ENCODE peak calls at places on chromosomes 16 and 17, in four cellular contexts. F is heart right ventricle, S is left ventricle myocardium inferior, V is body of pancreas. L is an unnamed sample.

GRCh38 chr17:4488989-4489595 is 9.6 kb upstream of the SPNS2 start:
- DNase-seq in F (no peak), S (no peak), V (no peak), L (no peak)

GRCh38 chr17:59121901-59122480 is 15.3 kb upstream of the TRIM37 start:
- DNase-seq in F (no peak), S (no peak), V (no peak), L (no peak)

GRCh38 chr17:5219536-5219935 is 15.1 kb downstream of the SCIMP start:
- DNase-seq in F (no peak), S (no peak), V (no peak), L (no peak)

GRCh38 chr16:11181889-11182279 is 74.1 kb downstream of the SOCS1 start:
- DNase-seq in F (no peak), S (no peak), V (no peak), L (no peak)

GRCh38 chr16:81711609-81712329 is 67.3 kb upstream of the PLCG2 start:
- DNase-seq in F (no peak), S (peak; percentile 8), V (no peak), L (peak; percentile 74)

GRCh38 chr17:36463916-36464764 is 22.3 kb upstream of the ZNHIT3 start:
- DNase-seq in F (peak; percentile 46), S (peak; percentile 40), V (peak; percentile 57), L (no peak)

GRCh38 chr16:4911831-4912422 is 25.0 kb downstream of the PPL start:
- DNase-seq in F (no peak), S (no peak), V (no peak), L (peak; percentile 36)

GRCh38 chr17:55632893-55633292 is 89.8 kb downstream of the TMEM100 start:
- DNase-seq in F (no peak), S (no peak), V (no peak), L (no peak)

GRCh38 chr16:1964046-1964505 is 550 bp downstream of the RPS2 start:
- DNase-seq in F (no peak), S (no peak), V (no peak), L (no peak)

GRCh38 chr17:74361613-74362391 is at the start of gene BTBD17:
- DNase-seq in F (peak; percentile 46), S (peak; percentile 55), V (peak; percentile 59), L (no peak)

GRCh38 chr16:15694499-15694898 is 44.5 kb downstream of the NDE1 start:
- DNase-seq in F (no peak), S (no peak), V (no peak), L (no peak)

GRCh38 chr17:35548978-35549377 is 11.5 kb upstream of the SLFN12L start:
- DNase-seq in F (no peak), S (no peak), V (no peak), L (no peak)

GRCh38 chr16:57606147-57606846 is 22.1 kb upstream of the ADGRG1 start:
- DNase-seq in F (no peak), S (no peak), V (no peak), L (no peak)

GRCh38 chr17:73681946-73682345 is 37.7 kb upstream of the SDK2 start:
- DNase-seq in F (no peak), S (no peak), V (no peak), L (no peak)

GRCh38 chr16:84751947-84752346 is 52.1 kb downstream of the USP10 start:
- DNase-seq in F (no peak), S (no peak), V (no peak), L (no peak)

GRCh38 chr16:54750249-54750648 is 180.4 kb upstream of the IRX5 start:
- DNase-seq in F (no peak), S (no peak), V (no peak), L (no peak)

GRCh38 chr16:78642621-78643285 is 543.3 kb downstream of the WWOX start:
- DNase-seq in F (no peak), S (no peak), V (no peak), L (no peak)

GRCh38 chr17:79137791-79138190 is 63.2 kb downstream of the ENGASE start:
- DNase-seq in F (no peak), S (no peak), V (no peak), L (no peak)
- H3K27me3 ChIP-seq in F (peaks cover 75% of the 10 kb centered on the region), S (peaks cover 100% of the 10 kb centered on the region), V (no peaks in the 10 kb centered on the region), L (peaks cover 3% of the 10 kb centered on the region)

GRCh38 chr17:70648166-70648565 is 478.8 kb downstream of the KCNJ2 start:
- DNase-seq in F (no peak), S (no peak), V (no peak), L (no peak)

GRCh38 chr17:70644093-70644492 is 474.8 kb downstream of the KCNJ2 start:
- DNase-seq in F (no peak), S (no peak), V (no peak), L (no peak)

GRCh38 chr17:70642059-70642458 is 472.7 kb downstream of the KCNJ2 start:
- DNase-seq in F (no peak), S (no peak), V (no peak), L (no peak)

DNA sequence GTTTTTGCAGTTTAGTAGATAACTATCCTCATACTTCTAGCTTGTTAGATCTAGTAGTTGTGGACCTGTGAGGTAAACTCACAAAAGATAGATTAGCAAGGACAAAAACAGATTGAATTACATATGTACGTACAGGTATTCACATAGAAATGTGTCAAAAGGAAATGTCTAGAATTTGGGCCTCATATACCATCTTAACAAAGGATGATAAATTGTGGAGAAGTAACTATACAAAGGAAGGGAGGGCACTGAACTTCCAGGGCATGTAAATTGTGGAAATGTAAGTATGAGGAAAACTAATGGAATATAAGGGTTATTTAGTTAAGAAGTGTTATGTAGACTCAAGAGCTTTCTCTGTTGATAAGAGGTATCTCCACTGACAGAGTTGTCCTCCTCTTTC is 477.3 kb downstream of the KCNJ2 start:
- DNase-seq in F (no peak), S (no peak), V (no peak), L (no peak)
- TF ChIP-seq CTCF in F (no peak), S (no peak), V (no peak), L (no peak)

DNA sequence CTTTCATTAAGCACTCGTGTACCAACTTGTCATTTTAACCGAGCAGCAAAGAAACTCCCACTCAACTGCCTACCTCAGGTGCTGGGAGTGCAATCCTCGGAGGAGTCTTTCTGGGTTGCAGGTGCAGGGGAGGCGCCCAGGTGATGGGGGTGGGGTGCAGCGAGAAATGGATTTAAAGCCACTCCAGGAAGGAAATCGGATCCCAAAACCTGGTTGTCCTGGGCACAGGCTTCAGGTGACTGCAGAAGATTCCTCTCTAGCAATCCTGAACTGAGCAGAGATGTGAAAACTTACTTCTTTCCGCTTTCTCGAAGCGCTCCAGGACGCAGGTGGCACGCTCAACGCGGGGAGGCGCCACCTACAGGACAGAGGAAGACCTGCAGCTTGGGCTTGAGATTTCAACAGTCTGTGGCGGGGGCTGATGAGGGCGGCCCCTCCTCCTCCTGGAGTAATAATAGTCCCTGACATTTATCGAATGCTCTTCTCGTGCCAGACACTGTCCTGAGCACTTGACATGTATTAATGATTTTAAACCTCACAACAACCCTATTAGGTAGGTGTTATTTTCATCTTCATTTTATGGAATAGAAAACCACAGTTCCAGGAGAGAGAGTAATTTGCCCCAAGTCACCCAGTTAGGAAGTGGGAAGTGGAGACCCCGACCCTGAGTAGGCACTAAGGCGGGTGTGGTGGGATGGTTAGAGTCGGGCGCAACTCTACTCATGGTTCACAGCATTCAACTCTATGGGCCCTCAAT is 27.2 kb upstream of the SKAP1 start:
- DNase-seq in F (peak; percentile 37), S (peak; percentile 24), V (peak; percentile 53), L (no peak)
- H3K4me3 ChIP-seq in F (no peak overlapping the region), S (no peak overlapping the region), V (no peak overlapping the region), L (no peak overlapping the region)

DNA sequence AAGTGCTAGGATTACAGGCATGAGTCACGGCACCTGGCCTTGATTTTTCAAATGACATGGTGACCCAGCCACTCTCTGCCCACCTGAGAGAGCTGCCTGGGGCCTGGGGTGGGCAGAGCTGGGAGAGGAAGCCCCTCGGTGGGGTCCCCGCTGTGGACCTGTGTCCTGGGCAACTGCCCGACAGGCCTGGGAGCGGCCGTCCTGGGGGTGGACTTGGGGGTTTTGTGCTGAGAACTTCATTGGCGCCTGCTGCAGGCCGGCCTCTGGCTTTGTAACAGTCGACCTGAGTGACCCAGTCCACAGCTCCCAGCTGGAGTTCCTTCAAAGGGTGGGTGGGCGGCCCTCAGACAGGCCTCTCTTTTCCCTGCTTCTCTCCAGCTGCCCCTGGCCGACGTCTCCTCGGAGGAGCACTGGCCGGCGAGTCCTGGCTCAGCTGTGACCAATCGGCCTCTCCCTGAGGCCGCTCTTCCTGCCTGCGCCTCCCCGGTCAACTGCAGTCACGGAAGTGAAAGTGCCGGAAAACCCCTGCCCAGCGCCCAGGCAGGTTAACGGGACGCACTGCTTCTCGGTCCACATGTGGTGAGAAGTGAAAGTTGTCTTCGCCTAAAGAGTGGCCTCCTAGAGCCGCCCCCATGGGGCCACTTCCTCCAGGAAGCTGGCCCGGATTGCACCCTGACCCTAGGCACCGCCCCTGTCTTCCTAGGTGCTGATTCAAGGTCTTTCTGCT is 5.5 kb downstream of the CBFA2T3 start:
- DNase-seq in F (no peak), S (peak; percentile 32), V (no peak), L (no peak)
- H3K27me3 ChIP-seq in F (peaks cover 48% of the 10 kb centered on the region), S (peaks cover 99% of the 10 kb centered on the region), V (no peaks in the 10 kb centered on the region), L (peaks cover 2% of the 10 kb centered on the region)

DNA sequence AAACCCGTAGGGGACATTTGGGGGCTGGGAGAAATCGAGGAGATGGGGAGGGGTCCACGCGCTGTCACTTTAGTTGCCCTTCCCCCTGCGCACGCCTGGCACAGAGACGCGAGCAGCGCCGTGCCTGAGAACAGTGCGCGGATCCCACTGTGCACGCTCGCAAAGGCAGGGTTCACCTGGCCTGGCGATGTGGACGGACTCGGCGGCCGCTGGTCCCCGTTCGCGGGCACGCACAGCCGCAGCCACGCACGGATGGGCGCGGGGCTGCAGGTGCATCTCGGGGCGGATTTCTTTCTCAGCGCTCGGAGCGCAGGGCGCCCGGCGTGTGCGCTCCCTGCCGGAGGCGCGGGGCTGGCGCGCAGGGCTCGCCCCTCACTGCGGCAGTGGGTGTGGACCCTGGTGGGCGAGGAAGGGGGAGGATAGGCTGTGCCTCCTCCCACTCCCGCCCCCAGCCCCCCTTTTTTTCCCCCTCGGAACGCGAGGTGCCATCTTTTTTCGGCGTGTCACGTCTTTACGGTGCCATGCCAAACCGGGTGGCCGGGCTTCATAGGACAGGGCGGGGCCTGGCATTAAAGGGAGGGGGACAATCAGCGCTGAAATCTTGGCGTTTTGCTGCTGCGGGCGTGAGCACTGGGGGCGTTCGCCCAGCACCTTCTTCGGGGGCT is 1.1 kb downstream of the MAPT start:
- DNase-seq in F (no peak), S (peak; percentile 25), V (peak; percentile 20), L (no peak)
- TF ChIP-seq CTCF in F (peak; percentile 7), S (peak; percentile 22), V (no peak), L (no peak)

DNA sequence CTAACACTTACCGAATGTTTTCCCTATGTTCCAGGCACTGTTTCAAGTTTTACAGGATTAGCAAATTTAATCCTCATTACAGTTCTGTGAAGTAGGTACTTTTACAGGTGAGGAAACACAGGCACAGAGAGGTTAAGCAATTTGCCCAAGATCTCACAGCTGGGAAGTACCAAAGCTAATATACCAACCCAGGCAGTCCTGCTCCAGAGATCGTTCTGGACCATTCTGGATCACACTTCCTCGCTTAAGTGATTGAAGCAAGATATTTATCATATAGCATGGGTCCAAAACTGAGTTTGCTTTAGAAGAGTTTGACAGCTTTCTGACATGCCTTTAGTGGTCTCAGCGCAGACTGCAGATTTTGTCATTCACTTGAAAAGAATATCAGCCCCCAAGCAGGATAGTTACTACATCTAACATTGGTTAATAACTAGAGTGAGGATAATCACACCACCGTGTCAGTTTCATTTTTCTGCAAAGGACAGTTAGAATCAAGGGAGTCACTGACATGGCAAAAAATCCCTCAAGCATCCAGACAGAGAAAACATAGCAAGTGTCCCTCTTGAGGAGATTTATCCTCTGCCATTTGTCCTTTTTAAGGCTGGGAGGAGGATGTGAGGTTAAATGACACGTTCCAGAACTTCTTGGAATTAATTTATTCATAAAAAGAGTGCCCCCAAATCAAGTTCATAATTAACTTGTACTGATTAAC is 5.1 kb downstream of the HS3ST3B1 start:
- DNase-seq in F (no peak), S (no peak), V (no peak), L (no peak)
- H3K4me3 ChIP-seq in F (no peak overlapping the region), S (no peak overlapping the region), V (no peak overlapping the region), L (no peak overlapping the region)

GRCh38 chr17:69634844-69635243 is 220.3 kb downstream of the MAP2K6 start:
- DNase-seq in F (no peak), S (no peak), V (no peak), L (no peak)
- H3K27me3 ChIP-seq in F (no peaks in the 10 kb centered on the region), S (no peaks in the 10 kb centered on the region), V (no peaks in the 10 kb centered on the region), L (no peaks in the 10 kb centered on the region)

L was measured in BJ.